ENCODE peak calls at places on chromosome 2, in ten cellular contexts. One of them, this sample, is unnamed.
A peak's percentile ranks its signal among the peaks of the same experiment; 100 is the strongest.

GRCh38 chr2:54599326-54599710 is 124.1 kb upstream of the EML6 start:
- DNase-seq in A549: no peak
- DNase-seq in heart left ventricle: peak; percentile 48
- DNase-seq in breast epithelium: no peak
- DNase-seq in HepG2: no peak
- DNase-seq in lower leg skin: no peak
- DNase-seq in body of pancreas: peak; percentile 43
- DNase-seq in uterus: no peak
- DNase-seq in sigmoid colon: no peak
- DNase-seq in GM12878: no peak
- DNase-seq in this sample: no peak

GRCh38 chr2:71882236-71882946 is 265.3 kb downstream of the CYP26B1 start:
- DNase-seq in A549: no peak
- DNase-seq in heart left ventricle: no peak
- DNase-seq in breast epithelium: no peak
- DNase-seq in HepG2: no peak
- DNase-seq in lower leg skin: peak; percentile 82
- DNase-seq in body of pancreas: no peak
- DNase-seq in uterus: no peak
- DNase-seq in sigmoid colon: no peak
- DNase-seq in GM12878: no peak
- DNase-seq in this sample: no peak

GRCh38 chr2:189222440-189222839 is 42.9 kb upstream of the COL5A2 start:
- DNase-seq in A549: peak; percentile 90
- DNase-seq in heart left ventricle: no peak
- DNase-seq in breast epithelium: no peak
- DNase-seq in HepG2: no peak
- DNase-seq in lower leg skin: no peak
- DNase-seq in body of pancreas: peak; percentile 69
- DNase-seq in uterus: peak; percentile 35
- DNase-seq in sigmoid colon: peak; percentile 70
- DNase-seq in GM12878: no peak
- DNase-seq in this sample: no peak

GRCh38 chr2:231382116-231382515 is 13.4 kb upstream of the B3GNT7 start:
- DNase-seq in A549: no peak
- DNase-seq in heart left ventricle: peak; percentile 31
- DNase-seq in breast epithelium: no peak
- DNase-seq in HepG2: no peak
- DNase-seq in lower leg skin: no peak
- DNase-seq in body of pancreas: no peak
- DNase-seq in uterus: no peak
- DNase-seq in sigmoid colon: no peak
- DNase-seq in GM12878: no peak
- DNase-seq in this sample: no peak

GRCh38 chr2:31382452-31383120 is 32.0 kb downstream of the XDH start:
- DNase-seq in A549: peak; percentile 10
- DNase-seq in heart left ventricle: no peak
- DNase-seq in breast epithelium: no peak
- DNase-seq in HepG2: no peak
- DNase-seq in lower leg skin: peak; percentile 64
- DNase-seq in body of pancreas: no peak
- DNase-seq in uterus: no peak
- DNase-seq in sigmoid colon: no peak
- DNase-seq in GM12878: no peak
- DNase-seq in this sample: no peak

GRCh38 chr2:112031473-112031872 is 23.6 kb upstream of the TMEM87B start:
- DNase-seq in A549: no peak
- DNase-seq in heart left ventricle: no peak
- DNase-seq in breast epithelium: no peak
- DNase-seq in HepG2: no peak
- DNase-seq in lower leg skin: no peak
- DNase-seq in body of pancreas: no peak
- DNase-seq in uterus: no peak
- DNase-seq in sigmoid colon: peak; percentile 69
- DNase-seq in GM12878: no peak
- DNase-seq in this sample: no peak

GRCh38 chr2:37168217-37168981 is 11.6 kb upstream of the EIF2AK2 start:
- DNase-seq in A549: peak; percentile 60
- DNase-seq in heart left ventricle: no peak
- DNase-seq in breast epithelium: no peak
- DNase-seq in HepG2: peak; percentile 55
- DNase-seq in lower leg skin: no peak
- DNase-seq in body of pancreas: peak; percentile 24
- DNase-seq in uterus: no peak
- DNase-seq in sigmoid colon: no peak
- DNase-seq in GM12878: no peak
- DNase-seq in this sample: no peak

GRCh38 chr2:62456721-62457539 is 49.1 kb downstream of the TMEM17 start:
- DNase-seq in A549: peak; percentile 79
- DNase-seq in heart left ventricle: peak; percentile 87
- DNase-seq in breast epithelium: peak; percentile 67
- DNase-seq in HepG2: peak; percentile 63
- DNase-seq in lower leg skin: peak; percentile 94
- DNase-seq in body of pancreas: peak; percentile 77
- DNase-seq in uterus: peak; percentile 56
- DNase-seq in sigmoid colon: peak; percentile 85
- DNase-seq in GM12878: no peak
- DNase-seq in this sample: peak; percentile 93

GRCh38 chr2:23005469-23005868 is 379.5 kb upstream of the KLHL29 start:
- DNase-seq in A549: no peak
- DNase-seq in heart left ventricle: no peak
- DNase-seq in breast epithelium: no peak
- DNase-seq in HepG2: no peak
- DNase-seq in lower leg skin: no peak
- DNase-seq in body of pancreas: no peak
- DNase-seq in uterus: no peak
- DNase-seq in sigmoid colon: no peak
- DNase-seq in GM12878: no peak
- DNase-seq in this sample: no peak

GRCh38 chr2:176161041-176161785 is 4.1 kb downstream of the HOXD3 start:
- DNase-seq in A549: no peak
- DNase-seq in heart left ventricle: no peak
- DNase-seq in breast epithelium: no peak
- DNase-seq in HepG2: no peak
- DNase-seq in lower leg skin: peak; percentile 76
- DNase-seq in body of pancreas: no peak
- DNase-seq in uterus: no peak
- DNase-seq in sigmoid colon: no peak
- DNase-seq in GM12878: no peak
- DNase-seq in this sample: no peak

GRCh38 chr2:173051463-173051862 is 24.2 kb upstream of the MAP3K20 start:
- DNase-seq in A549: no peak
- DNase-seq in heart left ventricle: no peak
- DNase-seq in breast epithelium: no peak
- DNase-seq in HepG2: no peak
- DNase-seq in lower leg skin: no peak
- DNase-seq in body of pancreas: no peak
- DNase-seq in uterus: no peak
- DNase-seq in sigmoid colon: no peak
- DNase-seq in GM12878: no peak
- DNase-seq in this sample: no peak

GRCh38 chr2:239198221-239198620 is 202.6 kb downstream of the HDAC4 start:
- DNase-seq in A549: no peak
- DNase-seq in heart left ventricle: no peak
- DNase-seq in breast epithelium: no peak
- DNase-seq in HepG2: no peak
- DNase-seq in lower leg skin: peak; percentile 78
- DNase-seq in body of pancreas: peak; percentile 11
- DNase-seq in uterus: peak; percentile 19
- DNase-seq in sigmoid colon: peak; percentile 64
- DNase-seq in GM12878: no peak
- DNase-seq in this sample: peak; percentile 57

GRCh38 chr2:178238144-178238521 is 43.8 kb downstream of the OSBPL6 start:
- DNase-seq in A549: peak; percentile 20
- DNase-seq in heart left ventricle: no peak
- DNase-seq in breast epithelium: no peak
- DNase-seq in HepG2: no peak
- DNase-seq in lower leg skin: no peak
- DNase-seq in body of pancreas: no peak
- DNase-seq in uterus: no peak
- DNase-seq in sigmoid colon: no peak
- DNase-seq in GM12878: no peak
- DNase-seq in this sample: no peak

GRCh38 chr2:124267821-124268220 is 242.7 kb downstream of the CNTNAP5 start:
- DNase-seq in A549: no peak
- DNase-seq in heart left ventricle: no peak
- DNase-seq in breast epithelium: no peak
- DNase-seq in HepG2: no peak
- DNase-seq in lower leg skin: no peak
- DNase-seq in body of pancreas: no peak
- DNase-seq in uterus: no peak
- DNase-seq in sigmoid colon: no peak
- DNase-seq in GM12878: no peak
- DNase-seq in this sample: no peak

DNA sequence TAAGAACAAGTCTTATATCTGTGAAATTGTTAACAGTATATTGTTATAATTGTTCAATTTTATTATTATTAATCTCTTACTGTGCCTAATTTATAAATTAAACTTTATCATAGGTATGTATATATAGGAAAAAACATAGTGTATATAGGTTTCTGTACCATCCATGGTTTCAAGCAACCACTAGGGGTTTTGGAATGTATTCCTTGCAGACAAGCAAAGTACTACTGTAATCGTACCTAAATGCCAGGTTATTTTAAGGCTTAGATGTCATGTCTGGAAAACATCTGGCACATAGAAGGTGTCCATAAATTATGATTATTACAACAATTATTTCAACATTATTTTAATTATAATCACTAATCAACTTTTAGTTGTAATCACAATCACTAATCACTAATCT is 8.4 kb downstream of the ITSN2 start:
- DNase-seq in A549: no peak
- DNase-seq in heart left ventricle: no peak
- DNase-seq in breast epithelium: no peak
- DNase-seq in HepG2: no peak
- DNase-seq in lower leg skin: no peak
- DNase-seq in body of pancreas: no peak
- DNase-seq in uterus: no peak
- DNase-seq in sigmoid colon: no peak
- DNase-seq in GM12878: no peak
- DNase-seq in this sample: no peak
- TF ChIP-seq CTCF in A549: no peak
- TF ChIP-seq CTCF in heart left ventricle: no peak
- TF ChIP-seq CTCF in breast epithelium: no peak
- TF ChIP-seq CTCF in HepG2: no peak
- TF ChIP-seq CTCF in lower leg skin: no peak
- TF ChIP-seq CTCF in body of pancreas: no peak
- TF ChIP-seq CTCF in uterus: peak; percentile 5
- TF ChIP-seq CTCF in sigmoid colon: no peak
- TF ChIP-seq CTCF in GM12878: peak; percentile 19
- TF ChIP-seq CTCF in this sample: no peak

DNA sequence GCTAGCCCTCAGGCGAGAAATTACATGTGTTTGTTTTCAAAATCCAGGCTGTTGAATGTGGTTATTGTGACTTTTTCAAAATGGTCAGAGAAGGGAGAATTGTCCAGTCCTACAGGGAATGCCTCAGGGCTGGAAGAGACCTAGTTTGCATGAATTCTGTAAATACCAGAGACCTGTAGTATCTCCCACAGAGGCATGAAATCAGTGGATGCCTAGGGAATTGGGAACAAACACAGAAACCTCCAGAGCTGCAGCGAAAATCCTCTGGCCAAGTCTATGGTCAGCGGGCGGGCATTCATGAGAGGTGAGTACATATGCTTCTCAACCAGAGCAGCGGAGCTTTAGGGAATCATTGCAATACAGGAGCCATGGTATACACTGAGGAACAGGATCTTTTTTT is 1596.5 kb upstream of the NXPH2 start:
- DNase-seq in A549: no peak
- DNase-seq in heart left ventricle: no peak
- DNase-seq in breast epithelium: no peak
- DNase-seq in HepG2: no peak
- DNase-seq in lower leg skin: no peak
- DNase-seq in body of pancreas: no peak
- DNase-seq in uterus: no peak
- DNase-seq in sigmoid colon: no peak
- DNase-seq in GM12878: no peak
- DNase-seq in this sample: no peak
- TF ChIP-seq POLR2A in A549: no peak
- TF ChIP-seq POLR2A in heart left ventricle: no peak
- TF ChIP-seq POLR2A in breast epithelium: no peak
- TF ChIP-seq POLR2A in HepG2: no peak
- TF ChIP-seq POLR2A in lower leg skin: no peak
- TF ChIP-seq POLR2A in body of pancreas: no peak
- TF ChIP-seq POLR2A in uterus: no peak
- TF ChIP-seq POLR2A in sigmoid colon: no peak
- TF ChIP-seq POLR2A in GM12878: no peak
- TF ChIP-seq POLR2A in this sample: no peak

DNA sequence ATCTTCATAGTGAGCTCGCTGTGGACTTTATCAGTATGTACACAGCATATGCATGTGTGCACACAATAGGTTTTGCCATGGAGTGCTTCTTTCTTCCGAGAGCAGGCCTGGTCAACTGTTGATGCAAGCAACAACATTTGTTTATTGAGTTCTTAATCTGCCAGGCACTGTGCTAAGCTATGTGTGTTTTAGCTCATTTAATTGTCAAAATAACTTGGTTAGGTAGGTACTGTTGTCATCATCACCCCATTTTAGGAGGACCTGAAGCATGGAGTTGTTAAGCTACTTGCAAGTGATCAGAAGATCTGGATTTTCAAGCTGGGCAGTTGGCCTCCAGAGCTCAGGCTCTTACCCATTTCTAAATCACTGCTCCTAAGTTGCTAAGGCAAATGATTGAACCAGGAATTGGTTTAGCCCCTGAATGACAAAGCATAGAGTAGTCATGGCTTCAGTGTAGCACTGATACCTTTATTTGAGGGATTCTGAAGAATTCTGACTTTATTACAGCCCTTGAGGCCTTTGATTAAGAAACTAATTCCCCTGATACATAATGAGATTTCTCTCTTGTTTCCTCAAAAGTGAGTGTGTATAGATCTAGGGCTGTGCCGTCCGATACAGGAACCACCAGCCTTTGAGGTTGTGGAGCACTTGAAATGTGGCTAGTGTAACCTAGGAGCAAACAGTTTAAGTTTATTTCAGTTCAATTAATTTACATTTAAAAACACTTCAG is 132.9 kb downstream of the FMNL2 start:
- DNase-seq in A549: no peak
- DNase-seq in heart left ventricle: no peak
- DNase-seq in breast epithelium: no peak
- DNase-seq in HepG2: no peak
- DNase-seq in lower leg skin: peak; percentile 40
- DNase-seq in body of pancreas: no peak
- DNase-seq in uterus: no peak
- DNase-seq in sigmoid colon: no peak
- DNase-seq in GM12878: peak; percentile 8
- DNase-seq in this sample: no peak
- TF ChIP-seq CTCF in A549: no peak
- TF ChIP-seq CTCF in heart left ventricle: no peak
- TF ChIP-seq CTCF in breast epithelium: no peak
- TF ChIP-seq CTCF in HepG2: no peak
- TF ChIP-seq CTCF in lower leg skin: no peak
- TF ChIP-seq CTCF in body of pancreas: no peak
- TF ChIP-seq CTCF in uterus: no peak
- TF ChIP-seq CTCF in sigmoid colon: no peak
- TF ChIP-seq CTCF in GM12878: no peak
- TF ChIP-seq CTCF in this sample: no peak

GRCh38 chr2:47555368-47555767 is 152.4 kb downstream of the MSH2 start:
- DNase-seq in A549: no peak
- DNase-seq in heart left ventricle: no peak
- DNase-seq in breast epithelium: no peak
- DNase-seq in HepG2: no peak
- DNase-seq in lower leg skin: no peak
- DNase-seq in body of pancreas: no peak
- DNase-seq in uterus: no peak
- DNase-seq in sigmoid colon: no peak
- DNase-seq in GM12878: no peak
- DNase-seq in this sample: no peak
- TF ChIP-seq POLR2A in A549: no peak
- TF ChIP-seq POLR2A in heart left ventricle: no peak
- TF ChIP-seq POLR2A in breast epithelium: no peak
- TF ChIP-seq POLR2A in HepG2: no peak
- TF ChIP-seq POLR2A in lower leg skin: no peak
- TF ChIP-seq POLR2A in body of pancreas: no peak
- TF ChIP-seq POLR2A in uterus: no peak
- TF ChIP-seq POLR2A in sigmoid colon: no peak
- TF ChIP-seq POLR2A in GM12878: no peak
- TF ChIP-seq POLR2A in this sample: no peak

This sample was measured in spleen.